ENCODE peak calls at places on chromosomes 6 and 20, in eight cellular contexts. C is esophagus muscularis mucosa, S is stomach, U is tibial nerve, P is GM23248, X is Panc1, V is neural progenitor cell, B is osteoblast. I is an unnamed sample.

GRCh38 chr6:168355716-168356522 is 36.3 kb upstream of the DACT2 start:
- DNase-seq in C (no peak), S (peak), U (no peak), P (peak), X (no peak), V (peak), B (peak), I (no peak)

GRCh38 chr6:92737983-92738382 is 681.4 kb downstream of the EPHA7 start:
- DNase-seq in C (no peak), S (no peak), U (no peak), P (no peak), X (no peak), V (no peak), B (no peak), I (no peak)

GRCh38 chr6:125789576-125790402 is 971 bp upstream of the NCOA7 start:
- DNase-seq in C (no peak), S (peak), U (no peak), P (peak), X (peak), V (peak), B (peak), I (no peak)

GRCh38 chr20:41275181-41275793 is 42.2 kb downstream of the ZHX3 start:
- DNase-seq in C (no peak), S (peak), U (no peak), P (peak), X (no peak), V (no peak), B (peak), I (no peak)

GRCh38 chr6:133245033-133245903 is 4.1 kb downstream of the EYA4 start:
- DNase-seq in C (no peak), S (no peak), U (no peak), P (no peak), X (no peak), V (no peak), B (no peak), I (no peak)

GRCh38 chr6:38192011-38192410 is 372.5 kb downstream of the ZFAND3 start:
- DNase-seq in C (no peak), S (no peak), U (no peak), P (no peak), X (no peak), V (peak), B (no peak), I (no peak)

GRCh38 chr6:56868687-56869086 is 86.2 kb upstream of the BEND6 start:
- DNase-seq in C (no peak), S (no peak), U (no peak), P (peak), X (no peak), V (no peak), B (peak), I (no peak)

GRCh38 chr6:3908961-3909360 is 59.8 kb downstream of the FAM50B start:
- DNase-seq in C (no peak), S (no peak), U (no peak), P (no peak), X (no peak), V (no peak), B (no peak), I (no peak)

GRCh38 chr6:155530219-155530834 is 74.7 kb upstream of the NOX3 start:
- DNase-seq in C (no peak), S (no peak), U (no peak), P (peak), X (no peak), V (peak), B (no peak), I (no peak)

GRCh38 chr20:13008761-13009681 is at the start of gene SPTLC3:
- DNase-seq in C (no peak), S (peak), U (peak), P (peak), X (no peak), V (peak), B (no peak), I (no peak)

GRCh38 chr6:43180058-43180457 is 1.9 kb upstream of the CUL9 start:
- DNase-seq in C (no peak), S (no peak), U (no peak), P (no peak), X (no peak), V (no peak), B (no peak), I (no peak)

GRCh38 chr6:133503330-133503729 is 262.2 kb downstream of the EYA4 start:
- DNase-seq in C (no peak), S (no peak), U (no peak), P (peak), X (no peak), V (no peak), B (peak), I (no peak)

GRCh38 chr6:11428895-11429294 is 108.7 kb upstream of the TMEM170B start:
- DNase-seq in C (peak), S (no peak), U (no peak), P (peak), X (no peak), V (peak), B (peak), I (no peak)

GRCh38 chr6:83431545-83432165 is 804 bp upstream of the ME1 start:
- DNase-seq in C (no peak), S (peak), U (no peak), P (no peak), X (no peak), V (no peak), B (no peak), I (peak)

GRCh38 chr20:13870349-13870748 is 85.5 kb downstream of the NDUFAF5 start:
- DNase-seq in C (no peak), S (no peak), U (no peak), P (no peak), X (no peak), V (no peak), B (no peak), I (no peak)

GRCh38 chr6:50602191-50602810 is 111.0 kb upstream of the TFAP2D start:
- DNase-seq in C (no peak), S (no peak), U (no peak), P (peak), X (peak), V (peak), B (no peak), I (no peak)

GRCh38 chr6:143264996-143265734 is 185.3 kb downstream of the ADAT2 start:
- DNase-seq in C (no peak), S (no peak), U (no peak), P (no peak), X (no peak), V (no peak), B (no peak), I (no peak)

GRCh38 chr6:32843979-32844838 is at the start of gene PSMB8:
- DNase-seq in C (peak), S (peak), U (peak), P (peak), X (peak), V (peak), B (peak), I (peak)

GRCh38 chr6:117142145-117142544 is 123.2 kb upstream of the VGLL2 start:
- DNase-seq in C (no peak), S (no peak), U (no peak), P (no peak), X (no peak), V (no peak), B (no peak), I (no peak)

GRCh38 chr6:16136536-16137450 is 7.9 kb downstream of the MYLIP start:
- DNase-seq in C (no peak), S (peak), U (no peak), P (peak), X (no peak), V (no peak), B (no peak), I (peak)

GRCh38 chr6:16316741-16317251 is 78.4 kb downstream of the GMPR start:
- DNase-seq in C (no peak), S (no peak), U (no peak), P (peak), X (no peak), V (peak), B (peak), I (no peak)

GRCh38 chr6:108648186-108648585 is 87.5 kb downstream of the FOXO3 start:
- DNase-seq in C (no peak), S (no peak), U (no peak), P (no peak), X (no peak), V (no peak), B (no peak), I (no peak)

GRCh38 chr20:36336838-36337478 is 30.8 kb downstream of the DLGAP4 start:
- DNase-seq in C (no peak), S (no peak), U (no peak), P (no peak), X (no peak), V (no peak), B (peak), I (no peak)

GRCh38 chr6:105983763-105984162 is 102.4 kb upstream of the PRDM1 start:
- DNase-seq in C (no peak), S (no peak), U (no peak), P (no peak), X (no peak), V (no peak), B (no peak), I (no peak)

GRCh38 chr6:33589723-33590530 is 9.9 kb upstream of the BAK1 start:
- DNase-seq in C (no peak), S (peak), U (no peak), P (peak), X (peak), V (peak), B (peak), I (peak)

GRCh38 chr6:80165143-80165542 is 58.7 kb downstream of the BCKDHB start:
- DNase-seq in C (no peak), S (no peak), U (no peak), P (peak), X (no peak), V (no peak), B (no peak), I (peak)

GRCh38 chr6:74927299-74927698 is 278.6 kb downstream of the COL12A1 start:
- DNase-seq in C (no peak), S (no peak), U (no peak), P (no peak), X (no peak), V (no peak), B (no peak), I (no peak)

GRCh38 chr6:13787146-13787545 is 27.2 kb downstream of the MCUR1 start:
- DNase-seq in C (no peak), S (no peak), U (no peak), P (peak), X (no peak), V (peak), B (no peak), I (no peak)

GRCh38 chr20:31712564-31713311 is 9.9 kb downstream of the BCL2L1 start:
- DNase-seq in C (peak), S (peak), U (peak), P (peak), X (no peak), V (peak), B (peak), I (no peak)

GRCh38 chr6:80553071-80553740 is 446.7 kb downstream of the BCKDHB start:
- DNase-seq in C (no peak), S (no peak), U (no peak), P (no peak), X (no peak), V (peak), B (no peak), I (no peak)

GRCh38 chr20:11844691-11845090 is 73.0 kb upstream of the BTBD3 start:
- DNase-seq in C (no peak), S (no peak), U (no peak), P (no peak), X (no peak), V (no peak), B (no peak), I (no peak)
- H3K27ac ChIP-seq in C (no peak), S (no peak), U (no peak), P (no peak), X (no peak), V (no peak), B (no peak), I (no peak)

DNA sequence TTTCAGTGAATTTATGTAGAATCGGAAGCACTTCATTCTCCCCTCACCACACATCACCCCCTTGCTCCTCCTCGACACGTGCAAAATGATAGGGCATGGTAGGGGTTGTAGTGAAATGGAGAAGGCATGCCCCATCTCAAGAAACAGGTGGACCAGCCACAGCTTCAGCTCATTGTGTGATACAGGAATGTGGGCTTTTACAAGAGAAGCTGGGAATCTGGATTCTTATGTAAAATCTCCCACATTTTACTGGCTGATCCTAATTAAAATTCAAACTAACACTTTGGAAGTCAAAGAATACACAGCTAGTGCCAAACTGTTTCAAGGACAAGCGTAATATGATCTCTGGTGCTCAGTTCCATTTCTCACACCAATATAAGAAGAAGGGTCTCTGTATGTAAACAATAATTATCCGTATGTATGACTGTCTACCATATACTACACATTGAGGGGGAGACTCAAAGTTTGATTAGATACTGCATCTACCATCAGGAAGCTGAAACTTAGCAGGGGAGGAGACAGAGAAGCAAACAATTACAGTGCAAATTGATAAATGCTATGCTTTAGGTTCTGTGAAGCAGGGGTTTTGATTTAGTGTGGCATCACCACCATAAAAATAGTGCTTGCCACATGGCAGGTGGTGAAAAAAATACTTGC is 24.3 kb upstream of the KIAA0408 start:
- DNase-seq in C (no peak), S (no peak), U (no peak), P (peak), X (no peak), V (peak), B (no peak), I (no peak)
- H3K27ac ChIP-seq in C (no peak), S (no peak), U (no peak), P (peak), X (no peak), V (no peak), B (peak), I (peak)

DNA sequence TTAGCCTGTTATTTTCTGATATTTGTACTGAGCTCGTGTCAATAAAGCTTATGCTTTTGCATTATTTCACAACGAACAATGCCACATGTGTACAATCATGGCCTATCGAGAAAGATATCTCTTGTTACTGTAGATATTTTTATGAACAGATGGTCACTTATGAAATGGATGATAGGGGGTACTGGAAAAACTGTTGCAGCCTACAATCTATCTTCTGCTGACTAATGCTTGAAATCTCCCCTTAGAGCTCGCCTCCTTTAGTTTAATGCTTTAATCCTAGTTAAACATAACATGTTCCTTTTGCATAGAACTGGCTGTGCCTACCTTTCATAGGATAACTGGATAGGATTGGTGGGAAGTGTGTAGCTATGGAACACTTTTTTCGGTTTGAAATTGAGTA is 296.2 kb downstream of the FARS2 start:
- DNase-seq in C (no peak), S (no peak), U (no peak), P (no peak), X (no peak), V (no peak), B (no peak), I (no peak)
- H3K27ac ChIP-seq in C (no peak), S (no peak), U (no peak), P (no peak), X (no peak), V (no peak), B (no peak), I (no peak)

GRCh38 chr6:24709014-24709711 is 9.8 kb downstream of the C6orf62 start:
- DNase-seq in C (no peak), S (no peak), U (no peak), P (no peak), X (no peak), V (no peak), B (no peak), I (no peak)
- H3K27ac ChIP-seq in C (no peak), S (no peak), U (no peak), P (no peak), X (no peak), V (no peak), B (no peak), I (no peak)

GRCh38 chr6:81897793-81898192 is 145.3 kb upstream of the TENT5A start:
- DNase-seq in C (no peak), S (no peak), U (no peak), P (no peak), X (no peak), V (no peak), B (no peak), I (no peak)
- H3K27ac ChIP-seq in C (no peak), S (no peak), U (no peak), P (no peak), X (no peak), V (no peak), B (no peak), I (no peak)

GRCh38 chr6:87484491-87484890 is 11.7 kb downstream of the SLC35A1 start:
- DNase-seq in C (no peak), S (no peak), U (no peak), P (no peak), X (no peak), V (no peak), B (no peak), I (no peak)

GRCh38 chr6:87483929-87484328 is 11.2 kb downstream of the SLC35A1 start:
- DNase-seq in C (no peak), S (no peak), U (no peak), P (peak), X (no peak), V (peak), B (no peak), I (no peak)

GRCh38 chr6:87487555-87487954 is 14.8 kb downstream of the SLC35A1 start:
- DNase-seq in C (no peak), S (no peak), U (no peak), P (no peak), X (no peak), V (no peak), B (no peak), I (no peak)

GRCh38 chr6:87482382-87482781 is 9.6 kb downstream of the SLC35A1 start:
- DNase-seq in C (no peak), S (no peak), U (no peak), P (no peak), X (no peak), V (no peak), B (no peak), I (no peak)

GRCh38 chr6:87481936-87482335 is 9.2 kb downstream of the SLC35A1 start:
- DNase-seq in C (no peak), S (no peak), U (no peak), P (no peak), X (no peak), V (no peak), B (no peak), I (no peak)
- H3K27ac ChIP-seq in C (no peak), S (no peak), U (no peak), P (no peak), X (no peak), V (no peak), B (no peak), I (no peak)

DNA sequence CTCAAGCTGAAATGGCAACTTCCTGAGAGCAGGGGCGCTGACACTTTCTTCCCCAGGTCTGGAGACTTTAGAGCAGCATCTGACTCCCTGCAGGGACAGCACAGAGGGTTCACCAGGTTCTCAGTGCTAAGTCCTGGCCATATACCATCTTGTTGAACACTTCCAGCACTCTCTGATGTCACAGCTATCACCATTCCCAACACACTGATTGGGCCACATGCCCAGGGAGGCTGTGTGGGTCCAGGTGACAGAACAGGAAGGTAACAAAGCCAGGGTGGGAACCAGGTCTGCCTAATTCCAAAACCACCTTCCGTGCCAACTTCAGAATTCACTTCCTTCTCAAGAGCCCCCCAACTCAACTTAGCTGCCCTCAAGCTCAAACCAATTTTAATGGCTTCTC is 4.3 kb downstream of the APCDD1L start:
- DNase-seq in C (peak), S (no peak), U (no peak), P (no peak), X (no peak), V (no peak), B (no peak), I (no peak)
- H3K27ac ChIP-seq in C (no peak), S (no peak), U (no peak), P (no peak), X (no peak), V (no peak), B (peak), I (no peak)

GRCh38 chr6:152233547-152234320 is 403.4 kb downstream of the SYNE1 start:
- DNase-seq in C (no peak), S (no peak), U (no peak), P (no peak), X (no peak), V (no peak), B (no peak), I (no peak)
- H3K27ac ChIP-seq in C (peak), S (no peak), U (no peak), P (peak), X (no peak), V (no peak), B (peak), I (no peak)

GRCh38 chr20:34215711-34216381 is 25.4 kb upstream of the ASIP start:
- DNase-seq in C (peak), S (peak), U (peak), P (peak), X (no peak), V (peak), B (peak), I (no peak)
- H3K27ac ChIP-seq in C (peak), S (peak), U (no peak), P (peak), X (peak), V (no peak), B (peak), I (no peak)